ENCODE peak calls at places on chromosomes 1 and 21, in ten cellular contexts. P is stimulated activated CD4-positive, alpha-beta T cell treated with anti-CD3 and anti-CD28 coated beads, Interleukin-4, amount 100 ng/mL, for 1 hour; C is M059J; Y is H4; N is activated CD4-positive, alpha-beta T cell treated with anti-CD3 and anti-CD28 coated beads, Interleukin-2, amount 10 ng/mL, durations not matched to agents 7 days and 5 days; S is Panc1; W is AG04449; K is NCI-H345; F is IMR-90; R is ACHN. U is an unnamed sample.

GRCh38 chr1:35876988-35877387 is 6.0 kb upstream of the AGO1 start:
- DNase-seq in P (no peak), C (peak; percentile 27), Y (no peak), N (peak; percentile 24), S (no peak), W (no peak), K (no peak), F (peak; percentile 27), R (peak; percentile 20), U (no peak)

GRCh38 chr1:85047472-85048295 is 616 bp downstream of the MCOLN3 start:
- DNase-seq in P (peak; percentile 5), C (peak; percentile 20), Y (no peak), N (no peak), S (no peak), W (no peak), K (peak; percentile 42), F (no peak), R (no peak), U (no peak)

GRCh38 chr1:204296431-204296988 is 63.2 kb downstream of the PLEKHA6 start:
- DNase-seq in P (no peak), C (peak; percentile 97), Y (peak; percentile 59), N (no peak), S (no peak), W (peak; percentile 91), K (no peak), F (peak; percentile 92), R (peak; percentile 15), U (no peak)

GRCh38 chr1:198657550-198658064 is 18.8 kb downstream of the PTPRC start:
- DNase-seq in P (no peak), C (peak; percentile 99), Y (peak; percentile 88), N (no peak), S (no peak), W (peak; percentile 99), K (no peak), F (peak; percentile 98), R (no peak), U (no peak)

GRCh38 chr1:41435570-41436178 is 48.8 kb downstream of the EDN2 start:
- DNase-seq in P (no peak), C (peak; percentile 69), Y (peak; percentile 41), N (no peak), S (no peak), W (no peak), K (no peak), F (no peak), R (no peak), U (no peak)

GRCh38 chr1:188433428-188433827 is 1604.7 kb downstream of the PLA2G4A start:
- DNase-seq in P (no peak), C (peak; percentile 26), Y (no peak), N (no peak), S (no peak), W (peak; percentile 16), K (peak; percentile 42), F (peak; percentile 83), R (peak; percentile 43), U (no peak)

GRCh38 chr1:55702064-55702463 is 486.9 kb upstream of the USP24 start:
- DNase-seq in P (no peak), C (peak; percentile 48), Y (peak; percentile 39), N (no peak), S (no peak), W (no peak), K (no peak), F (no peak), R (peak; percentile 35), U (no peak)

GRCh38 chr1:17849216-17849615 is 94.1 kb downstream of the ACTL8 start:
- DNase-seq in P (no peak), C (peak; percentile 30), Y (no peak), N (no peak), S (no peak), W (no peak), K (no peak), F (peak; percentile 25), R (peak; percentile 23), U (no peak)

GRCh38 chr1:174982971-174983689 is 16.6 kb upstream of the CACYBP start:
- DNase-seq in P (no peak), C (peak; percentile 41), Y (peak; percentile 13), N (peak; percentile 76), S (no peak), W (no peak), K (peak; percentile 47), F (peak; percentile 49), R (peak; percentile 66), U (peak; percentile 33)

GRCh38 chr1:2564815-2565415 is 8.7 kb downstream of the TNFRSF14 start:
- DNase-seq in P (no peak), C (no peak), Y (no peak), N (no peak), S (no peak), W (no peak), K (peak; percentile 78), F (no peak), R (no peak), U (no peak)

GRCh38 chr1:27575861-27576331 is 28.0 kb downstream of the AHDC1 start:
- DNase-seq in P (no peak), C (no peak), Y (no peak), N (no peak), S (no peak), W (no peak), K (no peak), F (no peak), R (peak; percentile 53), U (peak; percentile 63)

GRCh38 chr1:226609836-226610455 is 61.4 kb downstream of the STUM start:
- DNase-seq in P (no peak), C (no peak), Y (no peak), N (no peak), S (no peak), W (no peak), K (no peak), F (no peak), R (no peak), U (no peak)

GRCh38 chr1:58754056-58754613 is 29.7 kb downstream of the JUN start:
- DNase-seq in P (no peak), C (peak; percentile 71), Y (no peak), N (no peak), S (no peak), W (no peak), K (no peak), F (no peak), R (no peak), U (no peak)

GRCh38 chr1:119298687-119299086 is 69.9 kb upstream of the HAO2 start:
- DNase-seq in P (no peak), C (peak; percentile 64), Y (peak; percentile 57), N (no peak), S (no peak), W (no peak), K (peak; percentile 44), F (peak; percentile 4), R (no peak), U (no peak)

GRCh38 chr21:39088831-39089380 is 94.3 kb downstream of the PSMG1 start:
- DNase-seq in P (no peak), C (peak; percentile 82), Y (no peak), N (no peak), S (no peak), W (no peak), K (no peak), F (peak; percentile 82), R (peak; percentile 35), U (no peak)

GRCh38 chr1:2373551-2374259 is 17.6 kb downstream of the MORN1 start:
- DNase-seq in P (no peak), C (no peak), Y (no peak), N (no peak), S (no peak), W (no peak), K (no peak), F (no peak), R (no peak), U (no peak)

GRCh38 chr1:205048382-205048781 is 5.4 kb downstream of the CNTN2 start:
- DNase-seq in P (no peak), C (no peak), Y (no peak), N (no peak), S (no peak), W (no peak), K (no peak), F (no peak), R (no peak), U (no peak)

U was measured in germinal center.